ENCODE peak calls at places on chromosomes 11 and 22, in five cellular contexts. G is GM12891, X is HepG2, T is H1, Y is SK-N-SH. D is an unnamed sample.

GRCh38 chr22:41779889-41780505 is 20.5 kb upstream of the CCDC134 start:
- DNase-seq in T (no peak), G (no peak), X (no peak), Y (no peak), D (no peak)

GRCh38 chr11:76626921-76627391 is 43.6 kb downstream of the LRRC32 start:
- DNase-seq in T (no peak), G (peak), X (no peak), Y (no peak), D (peak)

GRCh38 chr11:62710001-62710345 is 2.5 kb downstream of the GNG3 start:
- DNase-seq in G (no peak), T (no peak), Y (no peak), X (no peak), D (no peak)

GRCh38 chr11:65643971-65644370 is 6.1 kb downstream of the SIPA1 start:
- DNase-seq in Y (no peak), T (no peak), X (no peak), G (no peak), D (no peak)

GRCh38 chr11:45650166-45651095 is 15.0 kb downstream of the CHST1 start:
- DNase-seq in G (no peak), Y (no peak), X (no peak), T (no peak), D (no peak)

GRCh38 chr22:27994481-27995331 is 75.7 kb upstream of the PITPNB start:
- DNase-seq in G (no peak), Y (no peak), T (no peak), X (no peak), D (no peak)

GRCh38 chr11:32312865-32313403 is 122.4 kb downstream of the WT1 start:
- DNase-seq in X (peak), T (no peak), G (peak), Y (peak), D (peak)

GRCh38 chr22:38049812-38050619 is 7.2 kb upstream of the PICK1 start:
- DNase-seq in T (no peak), G (no peak), Y (no peak), X (no peak), D (no peak)

GRCh38 chr11:61654397-61654829 is 25.8 kb upstream of the DAGLA start:
- DNase-seq in G (no peak), X (no peak), Y (no peak), T (no peak), D (no peak)

GRCh38 chr11:71266114-71266833 is 13.9 kb upstream of the SHANK2 start:
- DNase-seq in T (no peak), G (no peak), Y (peak), X (no peak), D (no peak)

GRCh38 chr11:46631676-46632075 is 14.3 kb downstream of the ATG13 start:
- DNase-seq in T (no peak), G (no peak), X (no peak), Y (no peak), D (no peak)

GRCh38 chr11:38988908-38989307 is 2390.9 kb upstream of the RAG2 start:
- DNase-seq in G (no peak), Y (no peak), T (no peak), X (no peak), D (no peak)

GRCh38 chr11:75199412-75199955 is 41.1 kb upstream of the TPBGL start:
- DNase-seq in T (no peak), G (no peak), Y (no peak), X (no peak), D (no peak)

GRCh38 chr11:30983810-30984441 is 385.6 kb downstream of the DCDC1 start:
- DNase-seq in Y (peak), X (no peak), G (no peak), T (no peak), D (no peak)

GRCh38 chr11:113387605-113388211 is at the start of gene ANKK1:
- DNase-seq in Y (peak), G (no peak), T (peak), X (no peak), D (no peak)

GRCh38 chr11:90774727-90775572 is 552.1 kb upstream of the CHORDC1 start:
- DNase-seq in Y (no peak), X (no peak), T (peak), G (no peak), D (no peak)

GRCh38 chr11:61893981-61894380 is 2.6 kb upstream of the FADS3 start:
- DNase-seq in Y (no peak), X (no peak), T (no peak), G (no peak), D (no peak)

GRCh38 chr11:46520971-46521745 is 72.7 kb downstream of the AMBRA1 start:
- DNase-seq in X (no peak), T (no peak), G (no peak), Y (no peak), D (no peak)

GRCh38 chr11:23727821-23728220 is 769.0 kb upstream of the LUZP2 start:
- DNase-seq in Y (no peak), T (no peak), X (no peak), G (no peak), D (no peak)

GRCh38 chr11:109933126-109933525 is 160.1 kb upstream of the ZC3H12C start:
- DNase-seq in Y (no peak), X (no peak), G (no peak), T (no peak), D (no peak)

GRCh38 chr11:93775289-93775688 is 8.8 kb upstream of the MED17 start:
- DNase-seq in X (peak), Y (peak), G (no peak), T (no peak), D (no peak)

GRCh38 chr11:70460111-70460510 is 61.8 kb downstream of the CTTN start:
- DNase-seq in G (no peak), Y (no peak), X (no peak), T (no peak), D (no peak)

GRCh38 chr11:104093426-104094280 is 57.2 kb downstream of the DDI1 start:
- DNase-seq in Y (no peak), G (no peak), X (no peak), T (no peak), D (no peak)

GRCh38 chr11:56027354-56027753 is at the start of gene OR5AS1:
- DNase-seq in T (no peak), Y (no peak), X (no peak), G (no peak), D (no peak)

GRCh38 chr22:40401532-40401931 is 31.1 kb downstream of the SGSM3 start:
- DNase-seq in T (no peak), G (no peak), Y (no peak), X (no peak), D (no peak)

GRCh38 chr11:69018924-69019323 is 5.9 kb upstream of the MRGPRF start:
- DNase-seq in G (no peak), T (no peak), X (no peak), Y (no peak), D (no peak)

GRCh38 chr22:23752090-23752691 is 1.3 kb upstream of the ZNF70 start:
- DNase-seq in Y (peak), G (no peak), T (no peak), X (no peak), D (peak)

GRCh38 chr11:10298342-10298741 is 4.3 kb upstream of the SBF2 start:
- DNase-seq in G (no peak), Y (no peak), X (peak), T (no peak), D (peak)

GRCh38 chr11:111526501-111526900 is 11.9 kb downstream of the HOATZ start:
- DNase-seq in G (no peak), Y (no peak), X (no peak), T (no peak), D (no peak)

GRCh38 chr11:10657308-10658271 is 36.0 kb downstream of the IRAG1 start:
- DNase-seq in T (no peak), Y (no peak), X (no peak), G (no peak), D (no peak)

GRCh38 chr11:44409071-44409470 is 99.1 kb upstream of the ALX4 start:
- DNase-seq in G (no peak), X (no peak), T (no peak), Y (no peak), D (no peak)

GRCh38 chr11:13465909-13466371 is 2.9 kb upstream of the BTBD10 start:
- DNase-seq in Y (peak), X (peak), T (no peak), G (no peak), D (no peak)

GRCh38 chr22:45344339-45344738 is 34.6 kb downstream of the FAM118A start:
- DNase-seq in T (no peak), Y (no peak), G (no peak), X (no peak), D (no peak)

DNA sequence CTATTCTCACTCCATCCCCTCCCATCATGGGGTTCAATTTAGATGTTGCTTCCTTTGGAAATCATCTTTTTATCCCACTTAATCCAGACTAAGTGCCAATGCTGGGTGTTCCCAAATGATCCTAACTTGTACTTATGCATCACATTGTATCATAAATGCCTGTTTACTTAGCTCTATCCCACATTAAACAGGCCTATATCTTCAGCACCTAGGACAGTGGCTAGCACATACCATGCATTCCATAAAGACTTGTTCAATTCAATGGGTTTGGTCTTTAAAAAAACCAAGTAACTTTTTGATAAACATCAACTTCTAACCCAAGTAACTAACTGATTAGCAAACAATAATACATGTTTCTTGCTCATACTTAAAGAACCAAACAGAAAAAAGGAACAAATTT is 40.6 kb downstream of the RSF1 start:
- DNase-seq in G (no peak), T (no peak), X (peak), Y (no peak), D (no peak)
- TF ChIP-seq TAF1 in G (no peak), T (no peak), X (no peak), Y (no peak), D (no peak)

GRCh38 chr11:134737563-134738510 is 325.8 kb upstream of the B3GAT1 start:
- DNase-seq in Y (no peak), G (no peak), T (no peak), X (no peak), D (no peak)

GRCh38 chr11:134731562-134731961 is 319.5 kb upstream of the B3GAT1 start:
- DNase-seq in G (no peak), T (peak), X (no peak), Y (no peak), D (no peak)

GRCh38 chr11:134736251-134737072 is 324.4 kb upstream of the B3GAT1 start:
- DNase-seq in G (no peak), Y (no peak), X (no peak), T (no peak), D (no peak)

GRCh38 chr11:134734894-134735293 is 322.9 kb upstream of the B3GAT1 start:
- DNase-seq in G (no peak), X (no peak), T (no peak), Y (no peak), D (no peak)

DNA sequence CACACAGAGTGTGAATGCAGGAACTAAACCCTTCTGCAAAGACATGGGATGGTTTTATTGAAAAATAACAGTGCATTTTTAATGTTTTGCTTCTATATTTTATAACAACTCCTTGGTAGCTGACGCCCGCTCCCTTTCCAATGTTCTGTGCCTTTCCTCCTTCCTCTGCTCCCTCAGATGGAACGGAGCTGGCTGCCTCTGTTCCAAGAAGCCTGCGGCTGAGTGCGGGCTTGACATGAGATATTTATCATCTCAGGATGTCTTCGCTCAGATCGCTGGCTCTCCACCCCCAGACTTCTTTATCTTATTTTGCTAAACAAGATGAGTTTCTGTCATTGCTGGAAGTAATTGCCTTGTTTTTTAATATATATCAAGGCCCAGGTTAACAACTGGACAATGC is 322.4 kb upstream of the B3GAT1 start:
- DNase-seq in T (no peak), Y (no peak), X (no peak), G (no peak), D (no peak)
- TF ChIP-seq TAF1 in T (no peak), Y (no peak), X (no peak), G (no peak), D (no peak)

GRCh38 chr11:95790933-95791247 is 592 bp downstream of the CEP57 start:
- DNase-seq in Y (peak), X (peak), T (no peak), G (no peak), D (no peak)
- TF ChIP-seq TAF1 in Y (no peak), X (peak), T (peak), G (no peak), D (peak)

GRCh38 chr11:25860677-25861445 is 471.1 kb upstream of the ANO3 start:
- DNase-seq in Y (no peak), G (no peak), T (no peak), X (no peak), D (no peak)
- TF ChIP-seq TAF1 in Y (no peak), G (no peak), T (no peak), X (no peak), D (no peak)

GRCh38 chr22:46604306-46604690 is 15.9 kb upstream of the GRAMD4 start:
- DNase-seq in X (no peak), G (peak), T (no peak), Y (no peak), D (no peak)
- TF ChIP-seq TAF1 in X (no peak), G (no peak), T (no peak), Y (no peak), D (no peak)

GRCh38 chr11:120603071-120603470 is 91.5 kb downstream of the GRIK4 start:
- DNase-seq in T (no peak), X (no peak), G (no peak), Y (no peak), D (no peak)

GRCh38 chr11:120598517-120599209 is 87.1 kb downstream of the GRIK4 start:
- DNase-seq in X (no peak), T (no peak), G (no peak), Y (no peak), D (no peak)

GRCh38 chr11:120605469-120605868 is 93.9 kb downstream of the GRIK4 start:
- DNase-seq in Y (no peak), T (no peak), G (no peak), X (no peak), D (no peak)

GRCh38 chr11:120599816-120600420 is 88.4 kb downstream of the GRIK4 start:
- DNase-seq in X (no peak), G (no peak), Y (no peak), T (no peak), D (no peak)

GRCh38 chr11:120601566-120601965 is 90.0 kb downstream of the GRIK4 start:
- DNase-seq in T (no peak), X (no peak), G (no peak), Y (no peak), D (no peak)
- TF ChIP-seq TAF1 in T (no peak), X (no peak), G (no peak), Y (no peak), D (no peak)

GRCh38 chr22:48396785-48397530 is 1430.7 kb downstream of the BRD1 start:
- DNase-seq in T (no peak), Y (no peak), X (peak), G (no peak), D (no peak)
- TF ChIP-seq TAF1 in T (no peak), Y (no peak), X (no peak), G (no peak), D (no peak)

D was measured in GM12892.